ENCODE peak calls at places on chromosomes 4 and X, in five cellular contexts. S, F, J, G and H are unnamed samples.

GRCh38 chr4:110683600-110683999 is 60.7 kb upstream of the PITX2 start:
- DNase-seq in F (no peak), J (no peak), S (no peak), G (no peak), H (no peak)

GRCh38 chr4:118389731-118390520 is 37.1 kb upstream of the PRSS12 start:
- DNase-seq in F (no peak), J (no peak), S (no peak), G (no peak), H (no peak)

GRCh38 chrX:19912-20571 is 261.1 kb upstream of the PLCXD1 start:
- DNase-seq in S (no peak), F (no peak), J (no peak), G (peak; percentile 47), H (peak; percentile 0)

GRCh38 chr4:172521680-172522079 is 646.9 kb upstream of the GALNT7 start:
- DNase-seq in S (no peak), J (no peak), G (no peak), F (no peak), H (no peak)

GRCh38 chr4:7417639-7418038 is 17.1 kb downstream of the PSAPL1 start:
- DNase-seq in G (no peak), S (no peak), F (no peak), J (no peak), H (no peak)

GRCh38 chr4:2243682-2244380 is 1.9 kb upstream of the HAUS3 start:
- DNase-seq in J (no peak), F (no peak), G (peak; percentile 55), S (peak; percentile 40), H (peak; percentile 18)

GRCh38 chr4:158913766-158914165 is 144.9 kb downstream of the FNIP2 start:
- DNase-seq in S (no peak), G (no peak), F (no peak), J (no peak), H (no peak)

GRCh38 chrX:373641-374471 is 12.9 kb downstream of the PPP2R3B start:
- DNase-seq in S (peak; percentile 50), G (no peak), F (no peak), J (no peak), H (peak; percentile 27)

DNA sequence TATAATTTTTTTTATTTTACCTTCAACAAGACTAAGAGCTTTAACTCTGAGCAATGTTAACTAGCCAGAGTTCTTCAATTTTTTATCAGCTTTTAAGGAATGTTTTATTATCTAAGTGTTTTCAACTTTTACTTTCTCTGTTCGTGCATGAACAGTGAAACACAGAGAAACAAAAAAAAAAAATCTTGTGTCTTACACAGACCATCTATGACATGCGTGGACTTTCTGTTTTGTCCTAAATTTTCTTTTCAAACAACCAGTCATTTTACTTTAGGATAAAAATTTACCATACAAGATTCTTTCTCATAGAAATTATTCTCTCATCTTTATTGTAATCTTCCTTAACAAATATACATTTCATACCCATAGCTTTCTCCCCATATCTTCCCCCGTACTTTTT is 731.9 kb upstream of the PCDH10 start:
- DNase-seq in G (no peak), F (no peak), J (no peak), S (no peak), H (no peak)
- TF ChIP-seq KDM1A in G (no peak), F (no peak), J (no peak), S (no peak), H (no peak)

DNA sequence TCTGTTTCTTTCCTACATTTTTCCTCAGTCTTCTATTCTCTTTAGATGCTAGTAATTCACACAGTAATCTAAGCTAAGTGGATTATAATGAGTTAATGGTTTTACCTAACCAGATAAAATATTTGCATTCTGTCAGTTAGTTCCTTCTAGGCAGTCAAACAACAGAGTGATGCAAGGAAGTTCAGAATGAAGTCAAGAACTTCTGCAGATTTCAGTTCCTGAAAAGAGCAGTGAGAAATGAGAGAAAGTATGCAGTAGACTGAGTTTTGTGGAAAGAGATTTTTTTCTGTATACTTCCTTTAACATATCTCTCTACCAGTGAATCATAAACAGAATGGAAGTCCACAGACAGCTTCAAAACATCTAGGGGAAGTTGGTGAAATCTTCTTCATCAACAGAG is 774.0 kb upstream of the POU3F4 start:
- DNase-seq in F (no peak), S (no peak), G (no peak), J (no peak), H (no peak)
- TF ChIP-seq KDM1A in F (no peak), S (no peak), G (no peak), J (no peak), H (no peak)

GRCh38 chr4:142567199-142567598 is 278.9 kb downstream of the INPP4B start:
- DNase-seq in F (peak; percentile 25), J (no peak), G (no peak), S (peak; percentile 47), H (no peak)
- TF ChIP-seq KDM1A in F (no peak), J (no peak), G (no peak), S (no peak), H (no peak)

GRCh38 chrX:108221481-108221880 is 129.9 kb downstream of the ATG4A start:
- DNase-seq in G (no peak), S (no peak), F (no peak), J (no peak), H (no peak)

GRCh38 chrX:108216405-108216804 is 124.8 kb downstream of the ATG4A start:
- DNase-seq in J (no peak), S (no peak), F (no peak), G (no peak), H (no peak)

GRCh38 chrX:108217877-108218276 is 126.3 kb downstream of the ATG4A start:
- DNase-seq in S (no peak), J (no peak), F (no peak), G (no peak), H (no peak)

GRCh38 chrX:108219949-108220601 is 128.5 kb downstream of the ATG4A start:
- DNase-seq in G (peak; percentile 34), F (no peak), J (no peak), S (no peak), H (no peak)

GRCh38 chrX:108216862-108217571 is 125.4 kb downstream of the ATG4A start:
- DNase-seq in F (no peak), G (no peak), J (no peak), S (no peak), H (no peak)
- TF ChIP-seq KDM1A in F (no peak), G (no peak), J (no peak), S (no peak), H (no peak)

GRCh38 chr4:20760053-20760452 is 59.8 kb downstream of the PACRGL start:
- DNase-seq in S (peak; percentile 1), F (no peak), J (no peak), G (peak; percentile 38), H (no peak)
- TF ChIP-seq KDM1A in S (no peak), F (no peak), J (no peak), G (no peak), H (no peak)

DNA sequence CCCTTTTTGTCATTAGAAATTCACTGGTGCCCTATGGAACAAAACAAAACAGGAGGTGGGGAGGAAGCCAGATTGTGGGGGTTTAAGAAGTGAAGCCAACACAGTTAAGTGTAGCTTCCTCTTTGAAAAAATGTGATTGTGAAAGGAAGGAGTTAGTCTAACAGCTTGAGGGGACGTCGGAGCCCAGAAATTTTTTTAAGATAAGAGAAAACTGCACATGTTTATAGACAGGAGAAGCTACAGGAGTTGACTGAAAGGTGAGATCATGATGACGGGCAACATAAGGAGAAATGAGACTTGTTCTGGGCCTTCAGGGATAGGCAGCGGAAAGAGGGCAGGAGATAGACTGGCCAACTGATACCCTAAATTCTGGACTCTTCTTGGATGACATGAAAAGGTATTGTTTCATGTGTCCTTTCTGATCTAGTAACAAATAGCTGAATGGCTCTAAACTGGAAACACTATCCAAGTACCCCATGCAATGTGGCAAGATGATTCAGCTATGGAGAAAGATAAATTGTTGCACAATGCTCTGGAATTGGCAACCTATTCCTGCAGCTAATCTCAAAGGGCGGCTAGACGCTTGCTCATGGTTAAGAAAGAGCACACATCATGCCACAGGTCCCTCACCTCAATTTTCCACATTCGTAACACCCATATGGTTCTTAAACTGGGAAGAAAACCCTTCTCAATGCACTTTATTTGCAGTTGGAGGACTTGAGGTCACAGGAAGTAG is 3.7 kb upstream of the HDAC8 start:
- DNase-seq in S (peak; percentile 32), G (no peak), J (no peak), F (no peak), H (peak; percentile 1)
- TF ChIP-seq KDM1A in S (no peak), G (no peak), J (no peak), F (no peak), H (no peak)

GRCh38 chr4:128823025-128823661 is 13.6 kb downstream of the JADE1 start:
- DNase-seq in S (peak; percentile 28), G (no peak), F (no peak), J (no peak), H (no peak)
- TF ChIP-seq KDM1A in S (no peak), G (no peak), F (no peak), J (no peak), H (no peak)

DNA sequence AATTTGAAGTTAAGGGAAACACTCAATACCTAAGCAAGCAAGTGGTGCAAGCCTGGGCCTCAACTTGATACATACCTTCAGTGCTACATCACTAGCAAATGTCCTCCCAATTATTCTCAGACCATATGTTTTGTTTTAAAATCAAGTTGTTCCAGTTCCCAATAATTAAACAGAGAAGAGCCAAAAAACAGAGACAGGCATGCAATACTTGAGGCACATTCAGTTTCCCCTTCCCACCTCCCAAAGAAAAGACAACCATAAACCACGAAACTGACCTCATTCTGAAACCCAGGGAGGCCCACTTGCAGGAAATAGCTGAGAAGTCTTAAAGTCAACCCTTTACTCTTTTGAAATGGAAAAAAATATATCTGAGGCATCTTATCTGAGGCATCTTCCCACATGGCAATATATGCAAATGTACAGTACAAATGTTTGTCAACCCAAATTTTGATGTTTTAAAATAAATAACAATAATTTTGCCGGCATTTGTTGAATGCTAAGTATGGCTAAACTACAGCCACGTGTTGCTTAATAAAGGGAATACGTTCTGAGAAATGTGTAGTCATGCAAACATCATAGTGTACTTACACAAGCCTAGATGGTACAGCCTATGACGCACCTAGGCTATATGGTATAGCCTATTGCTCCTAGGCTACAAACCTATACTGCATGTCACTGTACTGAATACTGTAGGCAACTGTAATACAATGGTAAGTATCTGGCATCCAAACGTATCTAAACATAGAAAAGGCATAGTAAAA is 147.5 kb downstream of the TSPAN5 start:
- DNase-seq in F (no peak), J (no peak), S (no peak), G (no peak), H (no peak)
- TF ChIP-seq KDM1A in F (no peak), J (no peak), S (no peak), G (no peak), H (no peak)

DNA sequence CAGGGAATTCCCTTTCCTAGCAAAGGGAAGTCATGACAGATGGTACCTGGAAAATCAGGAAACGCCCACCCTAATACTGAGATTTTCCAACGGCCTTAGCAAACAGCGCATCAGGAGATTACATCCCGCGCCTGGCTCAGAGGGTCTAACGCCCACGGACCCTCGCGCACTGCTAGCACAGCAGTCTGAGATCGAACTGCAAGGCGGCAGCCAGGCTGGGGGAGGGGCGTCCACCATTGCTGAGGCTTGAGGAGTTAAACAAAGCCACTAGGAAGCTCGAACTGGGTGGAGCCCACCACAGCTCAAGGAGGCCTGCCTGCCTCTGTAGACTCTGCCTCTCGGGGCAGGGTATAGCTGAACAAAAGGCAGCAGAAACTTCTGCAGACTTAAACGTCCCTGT is 507.7 kb downstream of the ZIC3 start:
- DNase-seq in G (no peak), F (no peak), J (no peak), S (no peak), H (no peak)
- TF ChIP-seq KDM1A in G (no peak), F (no peak), J (no peak), S (no peak), H (no peak)

GRCh38 chrX:35382966-35383365 is 415.2 kb upstream of the MAGEB16 start:
- DNase-seq in G (no peak), J (no peak), F (no peak), S (no peak), H (no peak)

GRCh38 chrX:35380808-35381700 is 417.1 kb upstream of the MAGEB16 start:
- DNase-seq in J (peak; percentile 23), F (no peak), G (no peak), S (peak; percentile 36), H (peak; percentile 0)
- TF ChIP-seq KDM1A in J (no peak), F (no peak), G (no peak), S (no peak), H (no peak)